ENCODE peak calls at places on chromosomes 4 and X, in seven cellular contexts. K is choroid plexus epithelial cell, U is upper lobe of left lung, D is fibroblast of lung, O is fibroblast of the aortic adventitia, F is suprapubic skin, T is pancreas. I is an unnamed sample.

GRCh38 chrX:64843224-64843623 is 133.0 kb downstream of the ZC4H2 start:
- DNase-seq in F (no peak), D (no peak), T (no peak), U (no peak), O (no peak), K (no peak), I (no peak)

GRCh38 chrX:24283122-24283789 is 30.6 kb downstream of the SUPT20HL2 start:
- DNase-seq in D (no peak), O (peak; percentile 46), F (no peak), K (no peak), T (no peak), U (no peak), I (no peak)

GRCh38 chr4:8940792-8941491 is 69.3 kb upstream of the HMX1 start:
- DNase-seq in K (no peak), D (no peak), T (no peak), F (no peak), O (no peak), U (no peak), I (no peak)

GRCh38 chr4:52711834-52712171 is 39.4 kb downstream of the ERVMER34-1 start:
- DNase-seq in T (no peak), U (no peak), F (no peak), O (no peak), K (no peak), D (peak; percentile 3), I (no peak)

GRCh38 chr4:181677203-181677602 is 566.0 kb upstream of the TENM3 start:
- DNase-seq in U (no peak), O (no peak), K (no peak), F (no peak), D (peak; percentile 57), T (no peak), I (no peak)

GRCh38 chr4:61202638-61203495 is 2.7 kb downstream of the ADGRL3 start:
- DNase-seq in F (no peak), D (peak; percentile 11), T (no peak), U (peak; percentile 52), K (peak; percentile 54), O (no peak), I (peak; percentile 11)

GRCh38 chrX:32591589-32591988 is 619.8 kb downstream of the DMD start:
- DNase-seq in T (no peak), K (no peak), O (no peak), U (peak; percentile 30), D (no peak), F (no peak), I (no peak)

GRCh38 chr4:101284546-101284945 is 62.8 kb downstream of the PPP3CA start:
- DNase-seq in U (no peak), O (peak; percentile 20), K (peak; percentile 62), F (no peak), T (no peak), D (no peak), I (peak; percentile 83)

GRCh38 chrX:124829930-124830329 is 483.6 kb downstream of the SH2D1A start:
- DNase-seq in K (no peak), O (no peak), U (no peak), T (no peak), F (no peak), D (no peak), I (no peak)

GRCh38 chr4:100188829-100189228 is 1.4 kb downstream of the DDIT4L start:
- DNase-seq in T (no peak), F (no peak), U (no peak), D (no peak), O (no peak), K (no peak), I (no peak)

GRCh38 chr4:79396794-79397193 is 11.2 kb downstream of the GK2 start:
- DNase-seq in D (no peak), F (no peak), T (no peak), K (no peak), U (no peak), O (no peak), I (no peak)

GRCh38 chrX:29082558-29082957 is 495.3 kb downstream of the IL1RAPL1 start:
- DNase-seq in D (no peak), O (no peak), T (no peak), F (no peak), K (no peak), U (no peak), I (no peak)

GRCh38 chrX:121570072-121570841 is 522.8 kb downstream of the GLUD2 start:
- DNase-seq in D (peak; percentile 6), K (peak; percentile 26), O (no peak), T (peak; percentile 36), U (no peak), F (no peak), I (peak; percentile 1)

GRCh38 chr4:84050014-84050413 is 449.1 kb downstream of the NKX6-1 start:
- DNase-seq in O (no peak), D (no peak), T (no peak), F (no peak), K (no peak), U (no peak), I (no peak)

GRCh38 chr4:3830774-3831528 is 64.8 kb downstream of the ADRA2C start:
- DNase-seq in K (no peak), O (no peak), T (peak; percentile 13), U (no peak), D (no peak), F (no peak), I (no peak)

GRCh38 chr4:148730241-148730640 is 288.0 kb upstream of the NR3C2 start:
- DNase-seq in U (no peak), F (no peak), T (no peak), D (no peak), O (no peak), K (no peak), I (no peak)

GRCh38 chr4:98314791-98315565 is 53.8 kb downstream of the RAP1GDS1 start:
- DNase-seq in K (peak; percentile 40), U (no peak), O (peak; percentile 24), F (no peak), D (peak; percentile 61), T (no peak), I (peak; percentile 18)

GRCh38 chrX:5775985-5776384 is 452.7 kb downstream of the NLGN4X start:
- DNase-seq in U (no peak), O (no peak), F (no peak), D (no peak), T (no peak), K (no peak), I (no peak)

GRCh38 chr4:142567620-142568451 is 278.3 kb downstream of the INPP4B start:
- DNase-seq in O (peak; percentile 68), K (peak; percentile 28), U (no peak), D (peak; percentile 67), T (peak; percentile 64), F (no peak), I (peak; percentile 7)

GRCh38 chr4:113069212-113069892 is 19.9 kb downstream of the ANK2 start:
- DNase-seq in F (no peak), K (no peak), D (peak; percentile 3), U (no peak), O (no peak), T (no peak), I (no peak)

GRCh38 chrX:68443155-68443868 is 10.0 kb upstream of the OPHN1 start:
- DNase-seq in U (no peak), T (no peak), D (peak; percentile 58), K (peak; percentile 70), O (no peak), F (no peak), I (peak; percentile 45)

GRCh38 chrX:101409043-101409442 is 1.0 kb downstream of the HNRNPH2 start:
- DNase-seq in K (no peak), D (no peak), T (no peak), F (no peak), O (peak; percentile 37), U (no peak), I (no peak)

GRCh38 chr4:86218721-86219481 is 141.0 kb downstream of the MAPK10 start:
- DNase-seq in T (no peak), O (peak; percentile 58), F (no peak), K (peak; percentile 70), U (no peak), D (peak; percentile 75), I (peak; percentile 88)

GRCh38 chr4:55116450-55116849 is 8.9 kb downstream of the KDR start:
- DNase-seq in F (no peak), D (peak; percentile 79), K (peak; percentile 62), O (peak; percentile 90), U (no peak), T (no peak), I (peak; percentile 67)

GRCh38 chr4:182124359-182124758 is 118.8 kb upstream of the TENM3 start:
- DNase-seq in O (no peak), T (no peak), F (no peak), K (no peak), D (no peak), U (no peak), I (no peak)

GRCh38 chrX:38939067-38939466 is 137.8 kb downstream of the MID1IP1 start:
- DNase-seq in D (peak; percentile 68), T (no peak), F (no peak), U (no peak), O (peak; percentile 96), K (peak; percentile 13), I (peak; percentile 87)

GRCh38 chr4:38769441-38770210 is 13.2 kb downstream of the TLR10 start:
- DNase-seq in F (no peak), K (no peak), U (no peak), T (no peak), D (no peak), O (no peak), I (no peak)

DNA sequence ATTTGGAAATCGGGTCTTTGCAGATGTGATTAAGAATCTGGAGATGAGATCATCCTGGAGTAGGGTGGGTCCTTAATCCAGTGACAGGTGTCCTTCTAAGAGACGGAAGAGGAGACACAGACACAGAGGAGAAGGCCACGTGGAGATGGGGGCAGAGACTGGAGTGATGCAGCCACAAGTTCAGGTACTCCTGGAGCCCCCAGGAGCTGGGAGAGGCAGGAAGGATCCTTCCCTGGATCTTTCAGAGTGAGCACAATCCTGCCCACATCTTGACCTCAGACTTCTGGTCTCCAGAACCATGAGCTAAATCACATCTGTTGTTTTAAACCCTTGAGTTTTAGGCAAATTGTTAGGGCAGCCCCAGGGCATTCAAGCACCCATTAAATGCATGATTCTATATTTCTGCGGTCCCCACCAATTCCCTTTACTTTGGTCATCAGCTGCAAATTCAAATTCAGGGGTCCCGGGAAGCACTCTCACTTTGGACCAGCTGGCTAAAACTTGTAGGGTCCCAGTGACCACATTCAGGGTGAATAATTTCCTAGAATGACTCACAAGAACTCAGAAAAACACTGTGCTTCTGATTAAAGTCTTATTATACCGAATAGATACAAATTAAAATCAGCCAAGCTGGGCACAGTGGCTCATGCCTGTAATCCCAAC is 12.8 kb upstream of the AKAP17A start:
- DNase-seq in K (no peak), D (no peak), F (no peak), O (no peak), U (no peak), T (no peak), I (no peak)
- TF ChIP-seq CTCF in K (no peak), D (no peak), F (no peak), O (no peak), U (no peak), T (no peak), I (no peak)

GRCh38 chr4:25860586-25861421 is 2.0 kb downstream of the SEL1L3 start:
- DNase-seq in F (no peak), T (no peak), U (no peak), O (peak; percentile 51), K (peak; percentile 48), D (no peak), I (peak; percentile 63)
- H3K4me3 ChIP-seq in F (no peak overlapping the region), T (no peak overlapping the region), U (peak overlapping the region; percentile 84), O (peak overlapping the region; percentile 86), K (no peak overlapping the region), D (no peak overlapping the region), I (peak overlapping the region; percentile 69)

GRCh38 chr4:5020341-5020740 is 1.1 kb upstream of the CYTL1 start:
- DNase-seq in U (no peak), D (no peak), T (no peak), K (no peak), F (no peak), O (no peak), I (no peak)
- TF ChIP-seq CTCF in U (no peak), D (no peak), T (no peak), K (no peak), F (no peak), O (no peak), I (no peak)

GRCh38 chrX:40297949-40298539 is 200.3 kb upstream of the BCOR start:
- DNase-seq in U (no peak), D (no peak), K (no peak), F (no peak), O (no peak), T (no peak), I (no peak)
- H3K4me3 ChIP-seq in U (no peak overlapping the region), D (no peak overlapping the region), K (no peak overlapping the region), F (no peak overlapping the region), O (no peak overlapping the region), T (no peak overlapping the region), I (no peak overlapping the region)